ENCODE peak calls at places on chromosomes 16 and 17, in ten cellular contexts. Y is NB4; L is endothelial cell; N is PC-3; Z is cardiac fibroblast; E is MM.1S; U is heart left ventricle; C is CD8-positive, alpha-beta T cell; A is H9; X is AG09319. W is an unnamed sample.

GRCh38 chr17:78882546-78883089 is 20.4 kb downstream of the CEP295NL start:
- DNase-seq in A (peak), E (no peak), L (no peak), X (no peak), C (no peak), U (no peak), Z (no peak), N (no peak), Y (peak), W (no peak)

GRCh38 chr17:36943250-36944220 is 5.2 kb upstream of the AATF start:
- DNase-seq in A (peak), U (no peak), C (no peak), Z (no peak), N (no peak), Y (no peak), L (no peak), X (no peak), E (no peak), W (no peak)

GRCh38 chr16:81130126-81130525 is 33.9 kb upstream of the GCSH start:
- DNase-seq in X (no peak), N (no peak), Y (no peak), L (no peak), C (no peak), U (no peak), E (no peak), A (no peak), Z (no peak), W (no peak)

GRCh38 chr16:89274561-89275283 is 57.2 kb downstream of the ZNF778 start:
- DNase-seq in L (no peak), U (no peak), Z (no peak), C (no peak), Y (no peak), N (no peak), A (no peak), X (no peak), E (no peak), W (no peak)

GRCh38 chr17:63191610-63192009 is 225.6 kb downstream of the TANC2 start:
- DNase-seq in N (no peak), A (no peak), Z (no peak), Y (peak), U (peak), C (no peak), E (peak), X (no peak), L (no peak), W (no peak)

GRCh38 chr17:48429638-48430586 is at the start of gene SKAP1:
- DNase-seq in C (peak), Y (no peak), N (no peak), E (peak), U (peak), L (no peak), A (peak), Z (no peak), X (no peak), W (no peak)

GRCh38 chr17:38601539-38602351 is 4.0 kb downstream of the SRCIN1 start:
- DNase-seq in E (no peak), A (peak), L (no peak), N (no peak), Z (peak), X (no peak), U (no peak), C (no peak), Y (no peak), W (no peak)

GRCh38 chr17:62804822-62805221 is 3.3 kb downstream of the MARCHF10 start:
- DNase-seq in A (no peak), L (no peak), N (no peak), X (no peak), U (no peak), C (no peak), E (no peak), Y (peak), Z (peak), W (no peak)

GRCh38 chr16:58507963-58508670 is 7.2 kb upstream of the SETD6 start:
- DNase-seq in U (no peak), X (no peak), L (no peak), Z (no peak), E (no peak), C (no peak), N (no peak), A (no peak), Y (no peak), W (no peak)

GRCh38 chr16:48613061-48613957 is 3.3 kb upstream of the N4BP1 start:
- DNase-seq in Z (peak), N (peak), L (peak), U (no peak), X (peak), Y (peak), E (peak), A (no peak), C (peak), W (no peak)

GRCh38 chr17:33864758-33865229 is 390.3 kb upstream of the CCL2 start:
- DNase-seq in E (no peak), U (no peak), N (no peak), Y (no peak), C (no peak), X (no peak), A (no peak), Z (no peak), L (no peak), W (no peak)

DNA sequence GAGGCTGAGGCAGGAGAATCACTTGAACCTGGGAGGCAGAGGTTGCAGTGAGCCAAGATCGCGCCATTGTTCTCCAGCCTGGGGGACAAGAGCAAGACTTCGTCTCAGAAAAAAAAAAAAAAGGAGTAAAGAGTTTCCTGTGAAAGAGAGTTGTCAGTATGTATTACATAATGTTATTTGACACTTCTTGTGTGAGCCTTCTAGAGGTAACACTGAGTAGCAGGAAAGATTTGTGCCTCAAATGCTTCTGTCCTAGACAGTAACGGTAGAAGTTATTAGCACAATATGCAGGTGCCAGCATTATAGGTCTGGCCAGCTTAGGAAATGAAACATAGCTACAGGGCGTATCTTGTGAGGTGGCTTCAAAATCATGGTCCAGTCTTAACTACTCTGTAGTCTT is 6.2 kb downstream of the RPS6KB1 start:
- DNase-seq in Z (peak), E (no peak), Y (no peak), C (no peak), N (no peak), A (no peak), X (no peak), L (no peak), U (no peak), W (no peak)
- TF ChIP-seq CTCF in Z (no peak), E (no peak), Y (no peak), C (no peak), N (no peak), A (no peak), X (peak), L (no peak), U (no peak), W (no peak)

DNA sequence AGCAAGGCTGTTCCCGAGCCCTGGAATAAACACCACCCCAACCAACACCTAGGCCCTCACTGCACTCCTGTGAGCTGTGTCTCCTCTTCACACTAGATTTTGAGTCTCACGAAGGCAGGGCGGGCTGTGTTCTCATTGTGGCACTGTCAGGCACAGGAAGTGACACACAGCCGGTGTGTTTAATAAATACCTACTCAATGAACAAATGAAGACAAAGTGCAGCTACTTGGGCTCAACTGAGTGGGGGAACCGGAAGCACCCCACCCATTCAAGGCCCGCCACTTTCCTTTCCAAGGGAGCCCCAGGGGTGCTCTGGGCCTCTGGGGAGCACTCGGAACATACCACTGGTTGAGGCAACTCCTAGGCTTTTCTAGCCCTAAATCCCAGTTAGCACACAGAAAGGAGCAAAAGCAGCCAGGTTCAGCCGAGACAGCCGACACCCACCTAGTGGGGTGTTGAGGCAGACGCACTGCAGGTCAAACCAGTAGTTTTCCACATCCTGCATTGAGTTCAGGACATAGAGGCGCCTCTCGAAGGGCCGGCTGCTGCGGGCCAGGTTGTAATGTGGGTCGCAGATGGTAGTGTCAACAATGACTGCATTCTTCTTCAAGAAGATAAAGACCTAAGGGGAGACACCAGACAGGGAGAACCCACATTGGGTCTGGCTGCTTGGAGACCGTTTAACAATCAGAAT is 57.7 kb downstream of the GTF3C1 start:
- DNase-seq in Y (no peak), U (no peak), N (peak), L (no peak), C (no peak), A (no peak), X (no peak), Z (no peak), E (no peak), W (no peak)
- TF ChIP-seq CTCF in Y (no peak), U (no peak), N (no peak), L (no peak), C (no peak), A (no peak), X (no peak), Z (no peak), E (no peak), W (no peak)

GRCh38 chr16:84735846-84736586 is 36.2 kb downstream of the USP10 start:
- DNase-seq in E (no peak), A (no peak), Z (peak), L (no peak), Y (no peak), X (no peak), N (peak), U (peak), C (peak), W (no peak)
- TF ChIP-seq CTCF in E (no peak), A (no peak), Z (no peak), L (no peak), Y (no peak), X (no peak), N (no peak), U (no peak), C (no peak), W (no peak)

GRCh38 chr16:11280616-11281522 is at the start of gene PRM1:
- DNase-seq in Z (no peak), E (no peak), U (no peak), L (no peak), Y (no peak), N (no peak), A (peak), C (no peak), X (no peak), W (no peak)

GRCh38 chr16:11289202-11289601 is 8.1 kb upstream of the PRM1 start:
- DNase-seq in E (no peak), A (no peak), C (no peak), Y (no peak), X (no peak), L (no peak), N (no peak), Z (no peak), U (no peak), W (no peak)

GRCh38 chr16:11278681-11279628 is 2.2 kb downstream of the PRM1 start:
- DNase-seq in Z (no peak), E (no peak), X (no peak), Y (peak), U (no peak), A (no peak), N (no peak), L (no peak), C (no peak), W (no peak)

GRCh38 chr16:11285842-11286241 is 4.7 kb upstream of the PRM1 start:
- DNase-seq in C (no peak), E (no peak), U (no peak), L (no peak), X (no peak), Z (no peak), N (no peak), Y (no peak), A (no peak), W (no peak)

DNA sequence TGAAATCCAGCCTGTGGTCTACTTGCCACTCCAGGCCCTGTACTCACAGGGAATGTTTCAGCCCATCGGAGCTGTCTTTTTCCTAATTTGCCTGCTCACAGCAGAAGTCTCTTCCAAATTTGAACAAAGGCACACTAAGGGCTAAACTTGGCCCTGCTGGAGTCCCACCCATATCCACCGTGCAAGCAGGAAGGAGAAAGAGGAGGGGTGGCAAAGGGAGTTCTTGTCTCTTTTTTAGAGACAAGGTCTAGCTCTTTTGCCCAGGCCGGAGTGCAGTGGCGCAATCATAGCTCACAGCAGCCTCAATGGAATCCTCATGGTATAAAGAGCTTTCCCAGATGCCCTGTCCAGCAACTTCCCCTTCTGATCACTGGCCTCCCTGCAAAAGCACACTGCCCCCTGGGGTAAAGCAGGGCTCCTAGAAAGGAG is 2.7 kb upstream of the PRM1 start:
- DNase-seq in L (no peak), U (no peak), X (no peak), Z (peak), C (no peak), E (no peak), N (no peak), Y (peak), A (no peak), W (no peak)
- TF ChIP-seq CTCF in L (no peak), U (no peak), X (no peak), Z (no peak), C (no peak), E (no peak), N (no peak), Y (no peak), A (no peak), W (no peak)

DNA sequence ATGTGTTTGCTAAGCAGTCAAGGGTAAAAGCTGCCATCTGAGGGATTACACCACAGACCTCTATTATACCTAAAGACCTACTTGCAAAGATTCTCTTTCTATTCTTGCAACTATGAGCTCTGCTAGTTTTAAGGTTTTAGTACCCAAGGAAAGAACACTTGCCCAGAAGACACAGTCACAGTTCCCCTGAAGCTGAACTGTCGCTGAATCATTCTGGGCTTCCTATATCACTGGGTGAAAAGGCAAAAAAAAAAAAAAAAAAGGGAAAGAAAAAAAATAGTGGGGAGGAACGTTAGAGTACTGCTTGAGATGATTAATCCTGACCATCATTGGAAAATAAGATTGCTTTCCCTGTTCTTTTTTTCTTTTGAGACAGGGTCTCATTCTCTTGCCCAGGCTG is 37.9 kb downstream of the LYRM1 start:
- DNase-seq in Y (no peak), X (no peak), Z (peak), U (no peak), C (no peak), E (no peak), A (no peak), N (peak), L (no peak), W (no peak)
- TF ChIP-seq CTCF in Y (no peak), X (no peak), Z (no peak), U (no peak), C (no peak), E (no peak), A (no peak), N (no peak), L (no peak), W (no peak)

DNA sequence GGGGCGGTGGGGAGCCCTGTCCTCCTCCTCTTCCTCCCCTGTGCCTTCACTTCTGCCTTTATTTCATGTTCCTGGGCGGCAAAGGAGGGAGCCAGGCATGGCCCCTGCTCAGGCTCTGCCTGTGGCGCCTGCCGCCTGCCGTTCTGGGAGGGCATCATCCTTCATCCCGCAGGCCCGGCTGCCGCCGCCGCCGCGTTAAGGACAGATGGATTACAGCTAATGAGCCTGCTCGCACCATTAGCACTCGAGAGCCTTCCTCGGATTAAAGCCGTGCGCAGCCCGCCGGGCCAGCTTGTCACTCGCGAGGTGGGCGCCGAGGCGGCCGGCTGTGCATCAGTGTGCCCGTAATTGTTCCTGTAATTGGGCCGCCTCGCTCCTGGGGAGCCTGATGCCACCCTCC is 127.7 kb upstream of the GSE1 start:
- DNase-seq in Y (no peak), N (no peak), L (no peak), A (no peak), X (no peak), E (no peak), Z (no peak), U (no peak), C (no peak), W (no peak)
- TF ChIP-seq CTCF in Y (no peak), N (no peak), L (no peak), A (no peak), X (no peak), E (no peak), Z (no peak), U (no peak), C (no peak), W (no peak)

GRCh38 chr17:309361-309888 is 43.2 kb downstream of the RPH3AL start:
- DNase-seq in N (peak), Y (peak), X (no peak), C (no peak), A (peak), L (peak), U (peak), E (no peak), Z (no peak), W (no peak)
- TF ChIP-seq CTCF in N (peak), Y (peak), X (peak), C (peak), A (peak), L (peak), U (peak), E (peak), Z (peak), W (peak)

GRCh38 chr17:76528156-76528527 is 9.4 kb downstream of the CYGB start:
- DNase-seq in U (peak), X (no peak), A (no peak), C (no peak), Z (no peak), Y (peak), L (no peak), E (no peak), N (peak), W (no peak)

GRCh38 chr17:76529643-76530488 is 7.6 kb downstream of the CYGB start:
- DNase-seq in Z (peak), C (no peak), L (peak), N (no peak), U (peak), X (no peak), A (no peak), Y (peak), E (no peak), W (no peak)

GRCh38 chr17:76529224-76529642 is 8.3 kb downstream of the CYGB start:
- DNase-seq in Z (peak), C (no peak), E (no peak), U (peak), A (no peak), X (peak), N (peak), Y (peak), L (no peak), W (no peak)

GRCh38 chr17:76527430-76528111 is 9.9 kb downstream of the CYGB start:
- DNase-seq in C (peak), X (no peak), A (peak), L (no peak), E (no peak), U (peak), Y (no peak), N (peak), Z (peak), W (no peak)

GRCh38 chr17:76528528-76529223 is 8.8 kb downstream of the CYGB start:
- DNase-seq in Z (peak), Y (peak), C (no peak), E (no peak), X (no peak), N (no peak), A (no peak), U (peak), L (no peak), W (no peak)
- TF ChIP-seq CTCF in Z (no peak), Y (peak), C (no peak), E (no peak), X (peak), N (peak), A (peak), U (no peak), L (no peak), W (no peak)

GRCh38 chr17:18141210-18141803 is 32.8 kb downstream of the MYO15A start:
- DNase-seq in L (peak), Y (peak), Z (peak), X (peak), C (peak), U (no peak), A (no peak), N (peak), E (peak), W (no peak)

GRCh38 chr17:18139498-18139897 is 30.9 kb downstream of the MYO15A start:
- DNase-seq in X (no peak), U (no peak), Y (no peak), A (no peak), C (no peak), L (no peak), E (no peak), Z (no peak), N (no peak), W (no peak)

GRCh38 chr17:18140648-18141047 is 32.1 kb downstream of the MYO15A start:
- DNase-seq in N (no peak), X (no peak), C (no peak), U (no peak), E (peak), L (no peak), A (no peak), Y (no peak), Z (no peak), W (no peak)

GRCh38 chr17:18139092-18139491 is 30.5 kb downstream of the MYO15A start:
- DNase-seq in U (no peak), X (no peak), Z (no peak), Y (no peak), C (no peak), L (no peak), N (no peak), A (no peak), E (no peak), W (no peak)

DNA sequence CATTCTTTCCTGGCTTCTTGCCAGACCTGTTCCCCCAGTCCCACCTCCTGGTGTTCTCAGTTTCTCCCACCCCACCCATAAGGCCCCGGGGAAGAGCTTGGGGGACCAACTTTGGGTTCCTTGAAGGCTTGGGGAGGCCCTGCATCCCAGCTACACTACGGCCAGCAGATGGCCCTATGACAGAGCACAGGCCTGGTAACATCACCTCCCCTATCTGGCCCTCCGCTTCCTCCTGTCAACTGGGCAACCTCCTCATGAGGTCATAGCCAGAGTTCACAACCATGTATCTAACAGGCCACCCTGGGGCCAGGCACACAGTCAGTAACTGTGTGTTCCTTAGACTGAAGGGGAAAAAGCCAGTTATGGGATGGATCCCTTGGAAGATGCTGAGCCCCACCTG is 31.4 kb downstream of the MYO15A start:
- DNase-seq in N (no peak), C (no peak), E (no peak), L (no peak), U (no peak), Y (peak), Z (peak), A (no peak), X (no peak), W (no peak)
- TF ChIP-seq CTCF in N (peak), C (no peak), E (no peak), L (no peak), U (no peak), Y (peak), Z (peak), A (peak), X (peak), W (no peak)

GRCh38 chr17:57874058-57874419 is 24.2 kb upstream of the MRPS23 start:
- DNase-seq in Y (no peak), L (no peak), U (no peak), C (no peak), E (no peak), A (peak), N (no peak), X (no peak), Z (no peak), W (no peak)

GRCh38 chr17:57873261-57874057 is 23.6 kb upstream of the MRPS23 start:
- DNase-seq in A (peak), U (no peak), N (no peak), E (no peak), Z (no peak), X (no peak), L (peak), C (no peak), Y (no peak), W (no peak)

GRCh38 chr17:57871863-57872262 is 22.0 kb upstream of the MRPS23 start:
- DNase-seq in A (no peak), Y (no peak), N (no peak), E (no peak), C (no peak), X (no peak), Z (no peak), U (no peak), L (no peak), W (no peak)

GRCh38 chr17:57871155-57871554 is 21.3 kb upstream of the MRPS23 start:
- DNase-seq in E (no peak), A (no peak), Y (no peak), U (no peak), C (no peak), L (no peak), X (no peak), N (no peak), Z (no peak), W (no peak)

GRCh38 chr17:57872536-57872935 is 22.7 kb upstream of the MRPS23 start:
- DNase-seq in Z (no peak), E (no peak), N (no peak), L (no peak), Y (peak), U (no peak), X (no peak), C (no peak), A (no peak), W (no peak)
- TF ChIP-seq CTCF in Z (no peak), E (no peak), N (no peak), L (no peak), Y (no peak), U (no peak), X (no peak), C (no peak), A (no peak), W (no peak)

W was measured in type B pancreatic cell.